ENCODE peak calls at places on chromosomes 11 and 22, in ten cellular contexts. One of them, this sample, is unnamed.

GRCh38 chr11:28903716-28904115 is 795.5 kb downstream of the METTL15 start:
- DNase-seq in activated T-cell treated with anti-CD3 and anti-CD28 coated beads for 1 hour: no peak
- DNase-seq in OCI-LY7: no peak
- DNase-seq in NCI-H345: peak
- DNase-seq in bronchial epithelial cell: no peak
- DNase-seq in substantia nigra: no peak
- DNase-seq in T-helper 1 cell: no peak
- DNase-seq in AG08395: no peak
- DNase-seq in heart right ventricle: no peak
- DNase-seq in skeletal muscle cell: no peak
- DNase-seq in this sample: no peak

GRCh38 chr11:93648168-93648567 is 13.3 kb upstream of the CEP295 start:
- DNase-seq in activated T-cell treated with anti-CD3 and anti-CD28 coated beads for 1 hour: no peak
- DNase-seq in OCI-LY7: peak
- DNase-seq in NCI-H345: no peak
- DNase-seq in bronchial epithelial cell: peak
- DNase-seq in substantia nigra: no peak
- DNase-seq in T-helper 1 cell: no peak
- DNase-seq in AG08395: no peak
- DNase-seq in heart right ventricle: no peak
- DNase-seq in skeletal muscle cell: no peak
- DNase-seq in this sample: no peak

GRCh38 chr22:23133922-23134321 is 7.9 kb downstream of the RSPH14 start:
- DNase-seq in activated T-cell treated with anti-CD3 and anti-CD28 coated beads for 1 hour: no peak
- DNase-seq in OCI-LY7: no peak
- DNase-seq in NCI-H345: no peak
- DNase-seq in bronchial epithelial cell: no peak
- DNase-seq in substantia nigra: no peak
- DNase-seq in T-helper 1 cell: no peak
- DNase-seq in AG08395: no peak
- DNase-seq in heart right ventricle: no peak
- DNase-seq in skeletal muscle cell: no peak
- DNase-seq in this sample: no peak

GRCh38 chr22:24512043-24512442 is 16.9 kb downstream of the UPB1 start:
- DNase-seq in activated T-cell treated with anti-CD3 and anti-CD28 coated beads for 1 hour: no peak
- DNase-seq in OCI-LY7: no peak
- DNase-seq in NCI-H345: no peak
- DNase-seq in bronchial epithelial cell: no peak
- DNase-seq in substantia nigra: no peak
- DNase-seq in T-helper 1 cell: no peak
- DNase-seq in AG08395: no peak
- DNase-seq in heart right ventricle: no peak
- DNase-seq in skeletal muscle cell: no peak
- DNase-seq in this sample: no peak

GRCh38 chr11:79082280-79082679 is 358.6 kb downstream of the TENM4 start:
- DNase-seq in activated T-cell treated with anti-CD3 and anti-CD28 coated beads for 1 hour: no peak
- DNase-seq in OCI-LY7: no peak
- DNase-seq in NCI-H345: no peak
- DNase-seq in bronchial epithelial cell: no peak
- DNase-seq in substantia nigra: no peak
- DNase-seq in T-helper 1 cell: no peak
- DNase-seq in AG08395: no peak
- DNase-seq in heart right ventricle: no peak
- DNase-seq in skeletal muscle cell: no peak
- DNase-seq in this sample: no peak

GRCh38 chr22:42906605-42907338 is 49.7 kb upstream of the ARFGAP3 start:
- DNase-seq in activated T-cell treated with anti-CD3 and anti-CD28 coated beads for 1 hour: no peak
- DNase-seq in OCI-LY7: no peak
- DNase-seq in NCI-H345: no peak
- DNase-seq in bronchial epithelial cell: no peak
- DNase-seq in substantia nigra: no peak
- DNase-seq in T-helper 1 cell: no peak
- DNase-seq in AG08395: peak
- DNase-seq in heart right ventricle: peak
- DNase-seq in skeletal muscle cell: no peak
- DNase-seq in this sample: no peak

GRCh38 chr22:28250036-28250695 is 331.1 kb upstream of the PITPNB start:
- DNase-seq in activated T-cell treated with anti-CD3 and anti-CD28 coated beads for 1 hour: no peak
- DNase-seq in OCI-LY7: no peak
- DNase-seq in NCI-H345: no peak
- DNase-seq in bronchial epithelial cell: no peak
- DNase-seq in substantia nigra: no peak
- DNase-seq in T-helper 1 cell: no peak
- DNase-seq in AG08395: no peak
- DNase-seq in heart right ventricle: no peak
- DNase-seq in skeletal muscle cell: no peak
- DNase-seq in this sample: no peak

GRCh38 chr11:32213223-32213622 is 122.3 kb downstream of the RCN1 start:
- DNase-seq in activated T-cell treated with anti-CD3 and anti-CD28 coated beads for 1 hour: no peak
- DNase-seq in OCI-LY7: no peak
- DNase-seq in NCI-H345: no peak
- DNase-seq in bronchial epithelial cell: peak
- DNase-seq in substantia nigra: no peak
- DNase-seq in T-helper 1 cell: no peak
- DNase-seq in AG08395: peak
- DNase-seq in heart right ventricle: no peak
- DNase-seq in skeletal muscle cell: peak
- DNase-seq in this sample: peak

GRCh38 chr11:79018371-79018849 is 422.4 kb downstream of the TENM4 start:
- DNase-seq in activated T-cell treated with anti-CD3 and anti-CD28 coated beads for 1 hour: no peak
- DNase-seq in OCI-LY7: no peak
- DNase-seq in NCI-H345: no peak
- DNase-seq in bronchial epithelial cell: peak
- DNase-seq in substantia nigra: no peak
- DNase-seq in T-helper 1 cell: no peak
- DNase-seq in AG08395: peak
- DNase-seq in heart right ventricle: no peak
- DNase-seq in skeletal muscle cell: peak
- DNase-seq in this sample: no peak

GRCh38 chr11:3735827-3736226 is 61.5 kb downstream of the NUP98 start:
- DNase-seq in activated T-cell treated with anti-CD3 and anti-CD28 coated beads for 1 hour: no peak
- DNase-seq in OCI-LY7: no peak
- DNase-seq in NCI-H345: no peak
- DNase-seq in bronchial epithelial cell: no peak
- DNase-seq in substantia nigra: no peak
- DNase-seq in T-helper 1 cell: no peak
- DNase-seq in AG08395: no peak
- DNase-seq in heart right ventricle: no peak
- DNase-seq in skeletal muscle cell: no peak
- DNase-seq in this sample: no peak

GRCh38 chr11:64007629-64008282 is 21.5 kb downstream of the OTUB1 start:
- DNase-seq in activated T-cell treated with anti-CD3 and anti-CD28 coated beads for 1 hour: no peak
- DNase-seq in OCI-LY7: no peak
- DNase-seq in NCI-H345: no peak
- DNase-seq in bronchial epithelial cell: no peak
- DNase-seq in substantia nigra: no peak
- DNase-seq in T-helper 1 cell: no peak
- DNase-seq in AG08395: peak
- DNase-seq in heart right ventricle: peak
- DNase-seq in skeletal muscle cell: no peak
- DNase-seq in this sample: no peak

GRCh38 chr11:89267660-89268302 is 90.1 kb downstream of the TYR start:
- DNase-seq in activated T-cell treated with anti-CD3 and anti-CD28 coated beads for 1 hour: no peak
- DNase-seq in OCI-LY7: no peak
- DNase-seq in NCI-H345: no peak
- DNase-seq in bronchial epithelial cell: no peak
- DNase-seq in substantia nigra: no peak
- DNase-seq in T-helper 1 cell: no peak
- DNase-seq in AG08395: no peak
- DNase-seq in heart right ventricle: no peak
- DNase-seq in skeletal muscle cell: no peak
- DNase-seq in this sample: no peak

GRCh38 chr22:24875862-24876506 is 70.0 kb downstream of the SGSM1 start:
- DNase-seq in activated T-cell treated with anti-CD3 and anti-CD28 coated beads for 1 hour: no peak
- DNase-seq in OCI-LY7: peak
- DNase-seq in NCI-H345: no peak
- DNase-seq in bronchial epithelial cell: no peak
- DNase-seq in substantia nigra: no peak
- DNase-seq in T-helper 1 cell: no peak
- DNase-seq in AG08395: no peak
- DNase-seq in heart right ventricle: no peak
- DNase-seq in skeletal muscle cell: no peak
- DNase-seq in this sample: no peak

GRCh38 chr11:67290801-67291200 is 1.7 kb downstream of the ANKRD13D start:
- DNase-seq in activated T-cell treated with anti-CD3 and anti-CD28 coated beads for 1 hour: no peak
- DNase-seq in OCI-LY7: no peak
- DNase-seq in NCI-H345: no peak
- DNase-seq in bronchial epithelial cell: no peak
- DNase-seq in substantia nigra: no peak
- DNase-seq in T-helper 1 cell: no peak
- DNase-seq in AG08395: no peak
- DNase-seq in heart right ventricle: peak
- DNase-seq in skeletal muscle cell: no peak
- DNase-seq in this sample: peak

GRCh38 chr22:44755000-44755399 is 2.6 kb downstream of the ARHGAP8 start:
- DNase-seq in activated T-cell treated with anti-CD3 and anti-CD28 coated beads for 1 hour: no peak
- DNase-seq in OCI-LY7: no peak
- DNase-seq in NCI-H345: no peak
- DNase-seq in bronchial epithelial cell: no peak
- DNase-seq in substantia nigra: no peak
- DNase-seq in T-helper 1 cell: no peak
- DNase-seq in AG08395: no peak
- DNase-seq in heart right ventricle: no peak
- DNase-seq in skeletal muscle cell: no peak
- DNase-seq in this sample: no peak

GRCh38 chr22:19800306-19800705 is 39.7 kb downstream of the TBX1 start:
- DNase-seq in activated T-cell treated with anti-CD3 and anti-CD28 coated beads for 1 hour: no peak
- DNase-seq in OCI-LY7: no peak
- DNase-seq in NCI-H345: no peak
- DNase-seq in bronchial epithelial cell: no peak
- DNase-seq in substantia nigra: no peak
- DNase-seq in T-helper 1 cell: no peak
- DNase-seq in AG08395: no peak
- DNase-seq in heart right ventricle: peak
- DNase-seq in skeletal muscle cell: no peak
- DNase-seq in this sample: no peak

GRCh38 chr11:86460461-86461404 is 86.0 kb downstream of the CCDC81 start:
- DNase-seq in activated T-cell treated with anti-CD3 and anti-CD28 coated beads for 1 hour: no peak
- DNase-seq in OCI-LY7: no peak
- DNase-seq in NCI-H345: no peak
- DNase-seq in bronchial epithelial cell: no peak
- DNase-seq in substantia nigra: no peak
- DNase-seq in T-helper 1 cell: no peak
- DNase-seq in AG08395: no peak
- DNase-seq in heart right ventricle: no peak
- DNase-seq in skeletal muscle cell: no peak
- DNase-seq in this sample: no peak

GRCh38 chr11:110023711-110024110 is 69.5 kb upstream of the ZC3H12C start:
- DNase-seq in activated T-cell treated with anti-CD3 and anti-CD28 coated beads for 1 hour: no peak
- DNase-seq in OCI-LY7: no peak
- DNase-seq in NCI-H345: no peak
- DNase-seq in bronchial epithelial cell: no peak
- DNase-seq in substantia nigra: no peak
- DNase-seq in T-helper 1 cell: no peak
- DNase-seq in AG08395: no peak
- DNase-seq in heart right ventricle: no peak
- DNase-seq in skeletal muscle cell: no peak
- DNase-seq in this sample: no peak

GRCh38 chr11:119316729-119317591 is at the start of gene MCAM:
- DNase-seq in activated T-cell treated with anti-CD3 and anti-CD28 coated beads for 1 hour: no peak
- DNase-seq in OCI-LY7: no peak
- DNase-seq in NCI-H345: peak
- DNase-seq in bronchial epithelial cell: no peak
- DNase-seq in substantia nigra: no peak
- DNase-seq in T-helper 1 cell: no peak
- DNase-seq in AG08395: peak
- DNase-seq in heart right ventricle: peak
- DNase-seq in skeletal muscle cell: no peak
- DNase-seq in this sample: no peak

GRCh38 chr11:36376315-36376887 is 80.3 kb downstream of the PRR5L start:
- DNase-seq in activated T-cell treated with anti-CD3 and anti-CD28 coated beads for 1 hour: no peak
- DNase-seq in OCI-LY7: no peak
- DNase-seq in NCI-H345: no peak
- DNase-seq in bronchial epithelial cell: no peak
- DNase-seq in substantia nigra: no peak
- DNase-seq in T-helper 1 cell: no peak
- DNase-seq in AG08395: peak
- DNase-seq in heart right ventricle: peak
- DNase-seq in skeletal muscle cell: no peak
- DNase-seq in this sample: no peak